ENCODE peak calls at places on chromosomes 16 and 17, in five cellular contexts. G is psoas muscle, O is adrenal gland, B is cardiac muscle cell, E is hepatocyte. H is an unnamed sample.

GRCh38 chr17:49514374-49514738 is 19.3 kb downstream of the NGFR start:
- DNase-seq in G (no peak), O (no peak), B (peak; percentile 64), E (no peak), H (no peak)

GRCh38 chr16:51201604-51202003 is 50.5 kb upstream of the SALL1 start:
- DNase-seq in G (no peak), O (no peak), B (no peak), E (no peak), H (no peak)

GRCh38 chr16:72886366-72886974 is 161.5 kb downstream of the ZFHX3 start:
- DNase-seq in G (no peak), O (no peak), B (no peak), E (no peak), H (no peak)

GRCh38 chr17:80819422-80820164 is 172.0 kb upstream of the CHMP6 start:
- DNase-seq in G (no peak), O (no peak), B (no peak), E (no peak), H (no peak)

GRCh38 chr16:1559446-1559975 is 26.0 kb downstream of the TMEM204 start:
- DNase-seq in G (no peak), O (no peak), B (no peak), E (no peak), H (no peak)

GRCh38 chr17:73371285-73371684 is 59.5 kb upstream of the CDC42EP4 start:
- DNase-seq in G (no peak), O (no peak), B (peak; percentile 84), E (no peak), H (peak; percentile 73)

GRCh38 chr17:7781467-7781866 is 52.5 kb upstream of the KDM6B start:
- DNase-seq in G (no peak), O (no peak), B (peak; percentile 32), E (peak; percentile 48), H (no peak)

GRCh38 chr17:57091186-57091618 is 6.2 kb downstream of the AKAP1 start:
- DNase-seq in G (peak; percentile 77), O (peak; percentile 51), B (no peak), E (no peak), H (no peak)

GRCh38 chr16:1777375-1778199 is 4.7 kb upstream of the MRPS34 start:
- DNase-seq in G (peak; percentile 23), O (no peak), B (no peak), E (no peak), H (no peak)

GRCh38 chr17:7081341-7082062 is 1.5 kb upstream of the CLEC10A start:
- DNase-seq in G (no peak), O (no peak), B (no peak), E (no peak), H (no peak)

GRCh38 chr17:47692137-47692894 is 1.6 kb upstream of the TBKBP1 start:
- DNase-seq in G (no peak), O (peak; percentile 12), B (no peak), E (no peak), H (no peak)

GRCh38 chr17:80485846-80486245 is 9.4 kb upstream of the NPTX1 start:
- DNase-seq in G (no peak), O (no peak), B (no peak), E (no peak), H (no peak)

GRCh38 chr17:61382796-61383688 is 16.6 kb upstream of the TBX2 start:
- DNase-seq in G (no peak), O (no peak), B (no peak), E (no peak), H (no peak)

GRCh38 chr17:17645961-17646360 is 35.3 kb upstream of the RAI1 start:
- DNase-seq in G (no peak), O (no peak), B (peak; percentile 40), E (no peak), H (no peak)

GRCh38 chr16:54080524-54081008 is 206.0 kb downstream of the IRX3 start:
- DNase-seq in G (no peak), O (no peak), B (peak; percentile 97), E (peak; percentile 28), H (peak; percentile 98)

GRCh38 chr16:75087040-75087979 is 29.3 kb downstream of the LDHD start:
- DNase-seq in G (no peak), O (no peak), B (peak; percentile 89), E (peak; percentile 60), H (no peak)

GRCh38 chr17:304461-304860 is 48.1 kb downstream of the RPH3AL start:
- DNase-seq in G (peak; percentile 53), O (no peak), B (no peak), E (peak; percentile 28), H (no peak)

GRCh38 chr17:56260421-56260820 is 107.1 kb downstream of the ANKFN1 start:
- DNase-seq in G (no peak), O (no peak), B (no peak), E (no peak), H (no peak)

GRCh38 chr17:63918305-63918704 is 334 bp downstream of the GH1 start:
- DNase-seq in G (no peak), O (no peak), B (peak; percentile 8), E (no peak), H (no peak)

GRCh38 chr17:6639651-6640535 is 618 bp downstream of the KIAA0753 start:
- DNase-seq in G (peak; percentile 47), O (peak; percentile 49), B (peak; percentile 59), E (peak; percentile 75), H (no peak)

GRCh38 chr17:76585048-76585648 is 512 bp downstream of the ST6GALNAC2 start:
- DNase-seq in G (peak; percentile 35), O (no peak), B (no peak), E (no peak), H (no peak)

GRCh38 chr17:64183815-64184397 is 54.0 kb upstream of the ERN1 start:
- DNase-seq in G (no peak), O (no peak), B (no peak), E (no peak), H (no peak)

GRCh38 chr16:55370762-55371482 is 46.9 kb downstream of the IRX6 start:
- DNase-seq in G (peak; percentile 65), O (peak; percentile 54), B (peak; percentile 45), E (peak; percentile 77), H (peak; percentile 23)

GRCh38 chr16:46649571-46649970 is 28.4 kb upstream of the SHCBP1 start:
- DNase-seq in G (peak; percentile 79), O (no peak), B (peak; percentile 70), E (no peak), H (no peak)

GRCh38 chr16:78705694-78706093 is 606.2 kb downstream of the WWOX start:
- DNase-seq in G (no peak), O (no peak), B (peak; percentile 15), E (peak; percentile 59), H (no peak)

GRCh38 chr16:66265556-66266133 is 100.8 kb upstream of the CDH5 start:
- DNase-seq in G (no peak), O (no peak), B (no peak), E (peak; percentile 2), H (no peak)

GRCh38 chr17:8859804-8860430 is 7.6 kb downstream of the PIK3R6 start:
- DNase-seq in G (no peak), O (no peak), B (no peak), E (no peak), H (no peak)

GRCh38 chr16:86566601-86566965 is at the start of gene FOXC2:
- DNase-seq in G (peak; percentile 82), O (peak; percentile 79), B (peak; percentile 95), E (peak; percentile 91), H (peak; percentile 95)

GRCh38 chr16:28063611-28064061 is at the start of gene GSG1L:
- DNase-seq in G (no peak), O (no peak), B (no peak), E (peak; percentile 32), H (no peak)

GRCh38 chr16:11183035-11183812 is 72.8 kb downstream of the SOCS1 start:
- DNase-seq in G (no peak), O (no peak), B (no peak), E (no peak), H (no peak)
- TF ChIP-seq CTCF in G (no peak), O (no peak), B (no peak), E (no peak), H (no peak)

GRCh38 chr16:89112377-89113151 is 18.9 kb downstream of the ACSF3 start:
- DNase-seq in G (no peak), O (no peak), B (no peak), E (no peak), H (no peak)

GRCh38 chr16:89115216-89115949 is 21.7 kb downstream of the ACSF3 start:
- DNase-seq in G (peak; percentile 64), O (peak; percentile 65), B (peak; percentile 32), E (no peak), H (no peak)

GRCh38 chr16:89113152-89113547 is 19.5 kb downstream of the ACSF3 start:
- DNase-seq in G (no peak), O (no peak), B (no peak), E (no peak), H (no peak)

GRCh38 chr16:89113661-89114060 is 20.0 kb downstream of the ACSF3 start:
- DNase-seq in G (peak; percentile 11), O (no peak), B (no peak), E (no peak), H (no peak)

DNA sequence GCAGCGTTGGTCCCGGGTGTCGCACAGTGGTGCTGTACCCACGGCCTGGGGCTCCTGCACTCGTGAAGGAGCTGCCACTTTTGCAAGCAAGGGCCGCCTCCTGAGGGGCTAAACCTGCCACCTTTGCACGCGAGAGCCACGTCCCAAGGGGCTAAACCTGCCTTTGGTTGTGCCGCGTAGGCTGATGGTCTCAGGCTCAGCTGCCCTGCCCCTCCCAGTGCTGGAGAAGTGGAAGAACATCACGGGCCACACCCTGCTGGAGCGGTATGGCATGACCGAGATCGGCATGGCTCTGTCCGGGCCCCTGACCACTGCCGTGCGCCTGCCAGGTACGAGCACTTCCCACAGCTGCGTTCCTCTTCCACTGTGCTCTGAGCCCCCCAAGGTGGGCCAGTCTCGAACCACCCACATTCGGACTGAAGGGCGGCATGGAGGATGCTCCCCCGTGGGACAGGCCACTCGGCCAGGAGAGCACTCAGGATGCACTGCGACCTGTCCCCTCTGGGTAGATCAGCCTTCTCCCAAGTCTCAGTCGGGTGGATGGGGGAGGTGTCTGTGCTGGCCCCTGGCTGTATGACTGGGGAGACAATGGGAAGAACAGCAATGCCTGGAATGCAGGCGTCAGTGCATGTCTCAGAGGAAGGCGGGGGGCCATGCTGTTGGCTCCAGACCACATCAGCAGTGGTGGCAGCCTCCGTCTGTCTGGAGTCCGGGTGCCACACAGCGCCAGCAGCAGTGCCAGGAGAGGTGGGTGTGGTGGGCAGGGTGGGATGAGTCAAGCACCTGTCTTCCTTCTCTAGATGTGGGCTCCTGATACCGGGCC is 20.7 kb downstream of the ACSF3 start:
- DNase-seq in G (peak; percentile 11), O (no peak), B (peak; percentile 10), E (no peak), H (no peak)
- H3K4me3 ChIP-seq in G (no peak overlapping the region), O (no peak overlapping the region), B (no peak overlapping the region), E (no peak overlapping the region), H (no peak overlapping the region)

GRCh38 chr16:62205459-62205858 is 169.2 kb upstream of the CDH8 start:
- DNase-seq in G (no peak), O (no peak), B (no peak), E (no peak), H (no peak)
- TF ChIP-seq CTCF in G (no peak), O (no peak), B (no peak), E (no peak), H (no peak)

GRCh38 chr17:29004081-29004692 is 1.6 kb downstream of the SEZ6 start:
- DNase-seq in G (no peak), O (peak; percentile 55), B (peak; percentile 42), E (peak; percentile 32), H (no peak)

GRCh38 chr17:29007456-29008455 is 1.9 kb upstream of the SEZ6 start:
- DNase-seq in G (no peak), O (peak; percentile 32), B (peak; percentile 53), E (peak; percentile 26), H (no peak)

GRCh38 chr17:29008591-29008990 is 2.8 kb upstream of the SEZ6 start:
- DNase-seq in G (no peak), O (no peak), B (no peak), E (no peak), H (no peak)

GRCh38 chr17:29005562-29005887 is 308 bp downstream of the SEZ6 start:
- DNase-seq in G (no peak), O (no peak), B (no peak), E (no peak), H (no peak)

GRCh38 chr17:29005936-29006438 is at the start of gene SEZ6:
- DNase-seq in G (peak; percentile 77), O (peak; percentile 72), B (peak; percentile 76), E (peak; percentile 89), H (peak; percentile 8)
- H3K4me3 ChIP-seq in G (no peak within 1 kb of the TSS), O (no peak within 1 kb of the TSS), B (peak within 1 kb of the TSS; percentile 20), E (no peak within 1 kb of the TSS), H (no peak within 1 kb of the TSS)

H was measured in astrocyte of the cerebellum.